ENCODE peak calls at places on chromosomes 6 and 20, in seven cellular contexts. E, L, H, A, F, J and C are unnamed samples.
A peak's percentile ranks its signal among the peaks of the same experiment; 100 is the strongest.

GRCh38 chr6:163094881-163095280 is 319.6 kb upstream of the QKI start:
- DNase-seq in L (no peak), A (no peak), F (no peak), J (no peak), E (no peak), H (no peak), C (no peak)

GRCh38 chr6:81697564-81697963 is 54.9 kb downstream of the TENT5A start:
- DNase-seq in F (peak; percentile 3), L (no peak), J (no peak), E (no peak), A (no peak), H (peak; percentile 3), C (no peak)

GRCh38 chr20:62355527-62356142 is 11.5 kb downstream of the LAMA5 start:
- DNase-seq in L (no peak), J (peak; percentile 88), E (no peak), H (no peak), F (peak; percentile 65), A (no peak), C (no peak)

GRCh38 chr6:116840091-116840490 is 11.2 kb upstream of the GPRC6A start:
- DNase-seq in F (no peak), E (peak; percentile 35), H (no peak), A (no peak), J (no peak), L (no peak), C (no peak)

GRCh38 chr6:3943373-3943772 is 94.2 kb downstream of the FAM50B start:
- DNase-seq in F (no peak), E (no peak), J (no peak), A (no peak), H (no peak), L (no peak), C (no peak)

GRCh38 chr20:5933802-5934436 is 16.4 kb downstream of the TRMT6 start:
- DNase-seq in E (no peak), F (peak; percentile 71), L (peak; percentile 23), A (no peak), J (no peak), H (peak; percentile 49), C (no peak)

GRCh38 chr6:148533309-148534107 is 190.9 kb downstream of the SASH1 start:
- DNase-seq in H (no peak), L (no peak), A (no peak), E (no peak), F (no peak), J (no peak), C (no peak)

GRCh38 chr6:113190170-113190569 is 667.0 kb upstream of the MARCKS start:
- DNase-seq in L (no peak), E (no peak), F (no peak), H (peak; percentile 10), A (no peak), J (no peak), C (no peak)

GRCh38 chr6:90088009-90088408 is 193.7 kb downstream of the GJA10 start:
- DNase-seq in L (no peak), F (no peak), E (peak; percentile 75), H (no peak), A (no peak), J (no peak), C (no peak)

GRCh38 chr20:17644451-17644850 is 37.6 kb downstream of the RRBP1 start:
- DNase-seq in L (no peak), A (peak; percentile 47), F (no peak), H (no peak), E (no peak), J (no peak), C (no peak)

GRCh38 chr20:11850901-11851300 is 66.8 kb upstream of the BTBD3 start:
- DNase-seq in E (no peak), J (no peak), L (no peak), F (no peak), H (no peak), A (no peak), C (no peak)

GRCh38 chr20:62303327-62304226 is 780 bp downstream of the ADRM1 start:
- DNase-seq in A (no peak), J (peak; percentile 75), F (peak; percentile 89), H (peak; percentile 46), E (no peak), L (no peak), C (no peak)

GRCh38 chr6:49912193-49912592 is 45.9 kb upstream of the CRISP1 start:
- DNase-seq in J (no peak), L (no peak), H (no peak), E (no peak), F (no peak), A (no peak), C (no peak)

GRCh38 chr6:34459899-34460593 is 5.8 kb upstream of the PACSIN1 start:
- DNase-seq in L (peak; percentile 55), F (peak; percentile 59), A (no peak), J (no peak), H (peak; percentile 78), E (no peak), C (no peak)

GRCh38 chr6:43226192-43226851 is 3.0 kb downstream of the DNPH1 start:
- DNase-seq in F (no peak), H (no peak), L (no peak), J (peak; percentile 48), A (no peak), E (no peak), C (no peak)

GRCh38 chr6:142821164-142821716 is 123.7 kb downstream of the HIVEP2 start:
- DNase-seq in J (no peak), F (no peak), L (no peak), E (no peak), H (no peak), A (no peak), C (no peak)

GRCh38 chr6:89311853-89312531 is 3.1 kb downstream of the GABRR2 start:
- DNase-seq in H (no peak), E (no peak), A (peak; percentile 78), J (peak; percentile 86), F (peak; percentile 40), L (no peak), C (no peak)

GRCh38 chr6:131787955-131788712 is 19.7 kb upstream of the ENPP1 start:
- DNase-seq in L (no peak), F (peak; percentile 47), H (no peak), A (no peak), E (no peak), J (no peak), C (no peak)

GRCh38 chr6:127582777-127583462 is 5.9 kb downstream of the C6orf58 start:
- DNase-seq in A (no peak), H (no peak), E (peak; percentile 45), J (no peak), F (peak; percentile 6), L (no peak), C (no peak)

GRCh38 chr6:129073651-129074419 is 190.9 kb downstream of the LAMA2 start:
- DNase-seq in H (no peak), J (no peak), F (no peak), L (no peak), A (no peak), E (no peak), C (no peak)

GRCh38 chr6:164034602-164035140 is 620.2 kb downstream of the QKI start:
- DNase-seq in F (no peak), H (no peak), A (no peak), J (no peak), L (no peak), E (no peak), C (no peak)

GRCh38 chr20:1500496-1500895 is 9.3 kb upstream of the SIRPB2 start:
- DNase-seq in E (no peak), H (no peak), L (no peak), F (no peak), A (no peak), J (no peak), C (no peak)

GRCh38 chr20:61263084-61263695 is 11.1 kb downstream of the CDH4 start:
- DNase-seq in A (no peak), J (no peak), F (no peak), E (no peak), H (no peak), L (peak; percentile 19), C (no peak)

GRCh38 chr20:59149678-59150504 is 13.7 kb upstream of the ZNF831 start:
- DNase-seq in J (no peak), H (peak; percentile 28), L (peak; percentile 91), F (no peak), A (no peak), E (no peak), C (no peak)

GRCh38 chr6:139161169-139161568 is 26.3 kb downstream of the HECA start:
- DNase-seq in L (peak; percentile 98), H (peak; percentile 26), E (peak; percentile 19), J (no peak), F (peak; percentile 5), A (no peak), C (no peak)

GRCh38 chr6:131555992-131556391 is 17.0 kb upstream of the ARG1 start:
- DNase-seq in A (no peak), J (no peak), E (no peak), H (no peak), F (no peak), L (no peak), C (no peak)

GRCh38 chr6:79971195-79971594 is 23.8 kb upstream of the ELOVL4 start:
- DNase-seq in A (no peak), J (no peak), H (no peak), F (no peak), L (no peak), E (no peak), C (no peak)
- H3K4me3 ChIP-seq in A (no peak overlapping the region), J (no peak overlapping the region), H (no peak overlapping the region), F (no peak overlapping the region), L (no peak overlapping the region), E (no peak overlapping the region), C (no peak overlapping the region)

GRCh38 chr6:125002090-125002741 is 40.0 kb downstream of the RNF217 start:
- DNase-seq in L (no peak), F (no peak), E (no peak), A (no peak), J (no peak), H (no peak), C (no peak)
- H3K4me3 ChIP-seq in L (no peak overlapping the region), F (no peak overlapping the region), E (no peak overlapping the region), A (peak overlapping the region; percentile 38), J (no peak overlapping the region), H (no peak overlapping the region), C (peak overlapping the region; percentile 13)

GRCh38 chr20:49283176-49283702 is 5.4 kb upstream of the ZNFX1 start:
- DNase-seq in J (no peak), E (no peak), A (no peak), L (no peak), F (no peak), H (peak; percentile 28), C (no peak)

GRCh38 chr20:49284818-49285217 is 7.0 kb upstream of the ZNFX1 start:
- DNase-seq in H (peak; percentile 37), L (no peak), A (no peak), E (no peak), F (no peak), J (no peak), C (no peak)

GRCh38 chr20:49282584-49283171 is 4.8 kb upstream of the ZNFX1 start:
- DNase-seq in F (no peak), A (no peak), L (no peak), J (no peak), E (no peak), H (peak; percentile 39), C (no peak)

GRCh38 chr20:49285233-49285668 is 7.4 kb upstream of the ZNFX1 start:
- DNase-seq in F (no peak), H (peak; percentile 21), E (no peak), J (no peak), A (no peak), L (no peak), C (no peak)

GRCh38 chr20:49283703-49284625 is 6.1 kb upstream of the ZNFX1 start:
- DNase-seq in J (no peak), A (no peak), E (no peak), L (no peak), H (peak; percentile 39), F (peak; percentile 48), C (no peak)
- H3K4me3 ChIP-seq in J (no peak overlapping the region), A (no peak overlapping the region), E (no peak overlapping the region), L (no peak overlapping the region), H (peak overlapping the region; percentile 90), F (peak overlapping the region; percentile 98), C (no peak overlapping the region)

GRCh38 chr20:20709858-20710257 is 2.6 kb downstream of the RALGAPA2 start:
- DNase-seq in H (no peak), A (no peak), J (no peak), L (no peak), F (no peak), E (no peak), C (no peak)
- H3K4me3 ChIP-seq in H (no peak overlapping the region), A (peak overlapping the region; percentile 89), J (no peak overlapping the region), L (no peak overlapping the region), F (peak overlapping the region; percentile 94), E (no peak overlapping the region), C (no peak overlapping the region)